ENCODE peak calls at places on chromosomes 7 and 10, in four cellular contexts. N, O, R and J are unnamed samples.

GRCh38 chr10:21702633-21703111 is 168.6 kb downstream of the MLLT10 start:
- DNase-seq in N (no peak), O (no peak), R (no peak), J (no peak)

GRCh38 chr10:114367041-114367675 is 37.1 kb downstream of the AFAP1L2 start:
- DNase-seq in N (no peak), O (no peak), R (no peak), J (no peak)

GRCh38 chr10:131726460-131726861 is 174.3 kb upstream of the PPP2R2D start:
- DNase-seq in N (peak), O (peak), R (no peak), J (peak)

GRCh38 chr7:143314107-143314506 is 1.8 kb upstream of the CLCN1 start:
- DNase-seq in N (no peak), O (no peak), R (no peak), J (no peak)

GRCh38 chr7:134730359-134730758 is 49.1 kb upstream of the CALD1 start:
- DNase-seq in N (no peak), O (no peak), R (no peak), J (no peak)

GRCh38 chr7:116518971-116519370 is 5.9 kb upstream of the CAV1 start:
- DNase-seq in N (no peak), O (no peak), R (no peak), J (no peak)

GRCh38 chr7:18648849-18649758 is 153.6 kb downstream of the HDAC9 start:
- DNase-seq in N (no peak), O (no peak), R (no peak), J (no peak)

GRCh38 chr10:517236-517635 is 172.2 kb downstream of the DIP2C start:
- DNase-seq in N (no peak), O (no peak), R (no peak), J (no peak)

GRCh38 chr7:151017370-151017952 is 6.8 kb downstream of the ATG9B start:
- DNase-seq in N (no peak), O (no peak), R (no peak), J (no peak)

GRCh38 chr7:16399265-16399801 is 22.0 kb downstream of the CRPPA start:
- DNase-seq in N (no peak), O (no peak), R (no peak), J (no peak)

GRCh38 chr7:66205736-66206080 is 574 bp downstream of the TPST1 start:
- DNase-seq in N (peak), O (no peak), R (no peak), J (no peak)

GRCh38 chr10:112548535-112549276 is 101.7 kb downstream of the VTI1A start:
- DNase-seq in N (no peak), O (no peak), R (peak), J (no peak)

GRCh38 chr7:151448261-151449252 is 8.6 kb upstream of the CRYGN start:
- DNase-seq in N (peak), O (peak), R (no peak), J (peak)